ENCODE peak calls at places on chromosomes 5 and 9, in seven cellular contexts. G is lower lobe of right lung; P is Karpas-422; D is CD8-positive, alpha-beta memory T cell; H is AG04450; J is cardiac muscle cell; K is PC-9. O is an unnamed sample. For H3K9me3 and H3K27me3, the result is how much of the 10 kb centered on the place peaks cover.

GRCh38 chr5:143248822-143249579 is 154.5 kb downstream of the NR3C1 start:
- DNase-seq in G (no peak), P (no peak), D (no peak), H (no peak), J (peak), K (peak), O (no peak)

GRCh38 chr9:33019797-33020196 is 5.3 kb upstream of the DNAJA1 start:
- DNase-seq in G (no peak), P (no peak), D (no peak), H (no peak), J (no peak), K (no peak), O (no peak)

GRCh38 chr5:132499440-132500243 is 9.1 kb upstream of the IRF1 start:
- DNase-seq in G (no peak), P (no peak), D (no peak), H (no peak), J (no peak), K (peak), O (no peak)

GRCh38 chr9:121880343-121880742 is 212.8 kb downstream of the TTLL11 start:
- DNase-seq in G (no peak), P (no peak), D (no peak), H (no peak), J (peak), K (no peak), O (no peak)

GRCh38 chr5:121805931-121806330 is 45.8 kb upstream of the FTMT start:
- DNase-seq in G (no peak), P (no peak), D (no peak), H (no peak), J (no peak), K (no peak), O (no peak)

GRCh38 chr5:73378070-73378469 is 70.5 kb downstream of the FOXD1 start:
- DNase-seq in G (no peak), P (no peak), D (no peak), H (no peak), J (no peak), K (no peak), O (no peak)

GRCh38 chr5:61482980-61483379 is 150.9 kb downstream of the ZSWIM6 start:
- DNase-seq in G (no peak), P (no peak), D (no peak), H (no peak), J (no peak), K (no peak), O (no peak)

GRCh38 chr5:1801061-1801953 is at the start of gene NDUFS6:
- DNase-seq in G (peak), P (peak), D (peak), H (no peak), J (peak), K (peak), O (peak)

GRCh38 chr9:129270903-129271431 is 92.9 kb upstream of the IER5L start:
- DNase-seq in G (peak), P (no peak), D (peak), H (no peak), J (peak), K (no peak), O (peak)

GRCh38 chr9:84845956-84846355 is 176.4 kb downstream of the NTRK2 start:
- DNase-seq in G (no peak), P (no peak), D (no peak), H (no peak), J (no peak), K (no peak), O (no peak)

GRCh38 chr5:109951348-109951747 is 261.6 kb downstream of the MAN2A1 start:
- DNase-seq in G (no peak), P (no peak), D (no peak), H (no peak), J (no peak), K (no peak), O (no peak)

GRCh38 chr9:134892820-134893420 is 12.3 kb downstream of the FCN2 start:
- DNase-seq in G (no peak), P (no peak), D (no peak), H (no peak), J (no peak), K (no peak), O (no peak)

GRCh38 chr9:107809859-107810492 is 320.4 kb upstream of the KLF4 start:
- DNase-seq in G (no peak), P (no peak), D (no peak), H (no peak), J (peak), K (peak), O (peak)

GRCh38 chr9:90659626-90660364 is 17.2 kb upstream of the DIRAS2 start:
- DNase-seq in G (no peak), P (no peak), D (no peak), H (no peak), J (peak), K (peak), O (no peak)

GRCh38 chr9:87725900-87726709 is at the start of gene CTSL:
- DNase-seq in G (peak), P (no peak), D (no peak), H (no peak), J (peak), K (peak), O (peak)

GRCh38 chr9:71924576-71924975 is 13.1 kb downstream of the C9orf85 start:
- DNase-seq in G (no peak), P (no peak), D (no peak), H (no peak), J (no peak), K (no peak), O (no peak)

GRCh38 chr5:18202147-18202546 is 567.9 kb downstream of the TAF11L14 start:
- DNase-seq in G (no peak), P (no peak), D (no peak), H (no peak), J (no peak), K (no peak), O (no peak)

GRCh38 chr9:130535818-130536521 is 43.4 kb upstream of the FUBP3 start:
- DNase-seq in G (no peak), P (no peak), D (no peak), H (no peak), J (peak), K (no peak), O (no peak)

GRCh38 chr5:131382407-131383395 is 118.8 kb downstream of the CDC42SE2 start:
- DNase-seq in G (no peak), P (peak), D (peak), H (peak), J (peak), K (peak), O (peak)

GRCh38 chr9:112384690-112385089 is 4.8 kb downstream of the HSDL2 start:
- DNase-seq in G (no peak), P (no peak), D (no peak), H (no peak), J (no peak), K (no peak), O (no peak)

GRCh38 chr5:107670028-107670926 is 460 bp downstream of the EFNA5 start:
- DNase-seq in G (peak), P (no peak), D (no peak), H (no peak), J (peak), K (no peak), O (no peak)

GRCh38 chr9:109766351-109766750 is 13.6 kb upstream of the PALM2AKAP2 start:
- DNase-seq in G (no peak), P (no peak), D (no peak), H (peak), J (peak), K (peak), O (no peak)

GRCh38 chr5:113345261-113345940 is 89.4 kb downstream of the TSSK1B start:
- DNase-seq in G (no peak), P (no peak), D (no peak), H (no peak), J (peak), K (no peak), O (no peak)

GRCh38 chr9:134951461-134951860 is 33.7 kb upstream of the FCN1 start:
- DNase-seq in G (no peak), P (no peak), D (no peak), H (no peak), J (no peak), K (no peak), O (peak)

GRCh38 chr5:72412283-72413055 is 92.3 kb downstream of the PTCD2 start:
- DNase-seq in G (no peak), P (no peak), D (no peak), H (no peak), J (peak), K (no peak), O (no peak)

GRCh38 chr5:142931896-142932686 is 161.9 kb downstream of the ARHGAP26 start:
- DNase-seq in G (no peak), P (no peak), D (no peak), H (no peak), J (no peak), K (no peak), O (no peak)

GRCh38 chr5:180988592-180988991 is at the start of gene BTNL3:
- DNase-seq in G (no peak), P (no peak), D (no peak), H (no peak), J (no peak), K (no peak), O (peak)

GRCh38 chr5:147098233-147098790 is 136.5 kb upstream of the STK32A start:
- DNase-seq in G (no peak), P (peak), D (no peak), H (no peak), J (peak), K (no peak), O (no peak)

GRCh38 chr5:151068571-151069197 is 12.2 kb downstream of the TNIP1 start:
- DNase-seq in G (no peak), P (peak), D (no peak), H (no peak), J (no peak), K (no peak), O (peak)

GRCh38 chr5:137778772-137779564 is 24.8 kb upstream of the HNRNPA0 start:
- DNase-seq in G (no peak), P (peak), D (peak), H (no peak), J (peak), K (no peak), O (no peak)

GRCh38 chr5:129807162-129807814 is 59.4 kb downstream of the MINAR2 start:
- DNase-seq in G (no peak), P (no peak), D (no peak), H (no peak), J (no peak), K (no peak), O (no peak)

GRCh38 chr9:114370985-114371335 is 16.8 kb downstream of the AKNA start:
- DNase-seq in G (no peak), P (no peak), D (no peak), H (no peak), J (no peak), K (no peak), O (peak)

GRCh38 chr5:95382843-95383242 is 8.3 kb upstream of the FAM81B start:
- DNase-seq in G (no peak), P (no peak), D (no peak), H (no peak), J (no peak), K (no peak), O (no peak)

GRCh38 chr5:157971466-157972324 is 112.8 kb upstream of the CLINT1 start:
- DNase-seq in G (no peak), P (no peak), D (no peak), H (no peak), J (peak), K (no peak), O (no peak)

GRCh38 chr5:72093824-72094223 is 13.5 kb upstream of the MAP1B start:
- DNase-seq in G (no peak), P (no peak), D (no peak), H (no peak), J (no peak), K (no peak), O (no peak)

GRCh38 chr5:170173227-170173626 is 59.6 kb upstream of the C5orf58 start:
- DNase-seq in G (no peak), P (peak), D (no peak), H (no peak), J (no peak), K (peak), O (no peak)

GRCh38 chr5:177307544-177308363 is 3.9 kb downstream of the MXD3 start:
- DNase-seq in G (peak), P (no peak), D (no peak), H (no peak), J (no peak), K (no peak), O (no peak)

GRCh38 chr5:80061005-80061404 is 25.9 kb downstream of the THBS4 start:
- DNase-seq in G (no peak), P (no peak), D (no peak), H (no peak), J (no peak), K (no peak), O (no peak)

DNA sequence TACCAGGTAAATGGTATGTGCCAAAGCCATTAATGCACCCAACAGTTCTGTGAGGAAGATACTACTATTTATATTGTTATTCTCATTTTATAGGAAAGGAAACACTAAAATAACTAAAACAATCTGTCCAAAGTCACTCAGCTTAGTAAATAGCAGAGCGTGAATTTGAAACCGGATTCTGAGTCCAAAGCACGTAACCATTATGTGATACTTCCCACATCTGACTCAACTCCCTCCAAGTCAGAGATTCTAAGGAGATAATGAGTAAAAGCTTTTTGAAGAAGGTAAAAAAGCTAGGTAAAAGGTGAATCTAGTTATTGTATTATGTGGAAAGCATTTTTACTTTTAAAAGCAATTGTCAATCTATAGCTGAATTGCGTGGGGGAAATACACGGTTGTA is 208.9 kb downstream of the PBX3 start:
- DNase-seq in G (no peak), P (no peak), D (no peak), H (no peak), J (no peak), K (no peak), O (no peak)
- H3K9me3 ChIP-seq in G (under half), P (under half), D (under half), H (under half), J (under half), K (under half), O (under half)

DNA sequence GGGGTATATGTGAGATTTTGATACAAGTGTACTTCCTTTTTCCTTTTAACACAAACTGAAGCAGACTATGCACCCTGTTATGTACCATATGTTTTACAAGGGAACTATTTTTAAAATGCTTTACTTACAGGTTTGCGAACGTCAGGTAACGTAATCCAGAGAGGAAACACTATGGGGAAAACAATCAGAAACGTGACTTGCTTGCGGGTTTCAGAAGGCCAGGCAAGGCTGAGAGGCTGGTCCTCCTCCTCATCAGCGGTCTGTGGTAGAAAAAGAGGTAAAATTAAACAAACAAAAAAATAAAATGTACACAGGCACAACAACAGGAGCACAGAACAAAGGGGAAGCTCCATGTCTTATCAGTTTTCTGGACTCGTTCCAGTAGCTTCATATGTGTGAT is 141.2 kb downstream of the ACER2 start:
- DNase-seq in G (no peak), P (no peak), D (no peak), H (no peak), J (no peak), K (no peak), O (no peak)
- H3K27me3 ChIP-seq in G (under half), P (under half), D (under half), H (under half), J (under half), K (under half), O (under half)

GRCh38 chr9:136821333-136822031 is 13.7 kb downstream of the RABL6 start:
- DNase-seq in G (no peak), P (no peak), D (no peak), H (no peak), J (peak), K (no peak), O (no peak)
- H3K4me3 ChIP-seq in G (peak), P (no peak), D (no peak), H (no peak), J (peak), K (no peak), O (peak)

DNA sequence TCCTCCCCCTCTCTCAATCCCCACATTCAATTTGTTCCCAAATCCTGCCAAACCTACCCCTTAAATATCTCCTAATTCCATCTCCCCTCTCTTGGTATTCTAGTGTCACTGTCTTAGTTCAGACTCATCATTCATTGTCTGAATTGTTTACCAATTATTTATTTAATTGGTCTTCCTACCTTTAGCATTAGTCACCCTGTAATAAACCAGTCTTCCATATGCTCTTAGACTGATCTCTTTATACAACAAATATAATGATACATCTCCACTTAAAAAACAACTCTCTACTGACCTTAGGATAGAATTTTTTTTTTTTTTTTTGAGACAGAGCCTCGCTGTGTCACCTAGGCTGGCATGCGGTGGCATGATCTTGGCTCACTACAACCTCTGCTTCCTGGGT is 51.4 kb downstream of the RFK start:
- DNase-seq in G (no peak), P (no peak), D (no peak), H (no peak), J (no peak), K (no peak), O (no peak)
- H3K9me3 ChIP-seq in G (under half), P (under half), D (under half), H (under half), J (under half), K (under half), O (under half)

GRCh38 chr9:21551401-21551800 is 69.3 kb upstream of the IFNE start:
- DNase-seq in G (no peak), P (no peak), D (no peak), H (no peak), J (peak), K (peak), O (no peak)
- H3K27me3 ChIP-seq in G (under half), P (under half), D (under half), H (under half), J (under half), K (under half), O (under half)